ENCODE peak calls at places on chromosomes 7 and 10, in five cellular contexts. G, D, Q, A and J are unnamed samples.

GRCh38 chr10:15898046-15898445 is 37.7 kb upstream of the MINDY3 start:
- DNase-seq in G (no peak), D (peak), Q (no peak), A (peak), J (no peak)

GRCh38 chr7:37920619-37921339 is at the start of gene EPDR1:
- DNase-seq in G (peak), D (peak), Q (peak), A (no peak), J (peak)

GRCh38 chr10:93315261-93315660 is 166.9 kb downstream of the MYOF start:
- DNase-seq in G (no peak), D (peak), Q (no peak), A (no peak), J (no peak)

GRCh38 chr7:132049462-132050304 is 493.3 kb upstream of the PODXL start:
- DNase-seq in G (peak), D (peak), Q (peak), A (peak), J (no peak)

GRCh38 chr10:77531441-77532001 is 106.1 kb downstream of the KCNMA1 start:
- DNase-seq in G (no peak), D (peak), Q (no peak), A (peak), J (peak)

GRCh38 chr7:96184783-96185182 is 137.1 kb downstream of the SLC25A13 start:
- DNase-seq in G (no peak), D (no peak), Q (no peak), A (no peak), J (no peak)

GRCh38 chr10:48935141-48935540 is 4.5 kb downstream of the LRRC18 start:
- DNase-seq in G (no peak), D (peak), Q (no peak), A (no peak), J (no peak)

GRCh38 chr7:95686109-95686508 is 86.2 kb upstream of the DYNC1I1 start:
- DNase-seq in G (no peak), D (peak), Q (peak), A (peak), J (no peak)

GRCh38 chr7:30845426-30846135 is 66.1 kb upstream of the AQP1 start:
- DNase-seq in G (no peak), D (peak), Q (no peak), A (peak), J (no peak)

GRCh38 chr7:2937701-2938513 is 93.8 kb upstream of the GNA12 start:
- DNase-seq in G (no peak), D (no peak), Q (peak), A (no peak), J (no peak)

GRCh38 chr7:23438171-23438570 is 32.1 kb downstream of the IGF2BP3 start:
- DNase-seq in G (no peak), D (no peak), Q (no peak), A (peak), J (no peak)

GRCh38 chr7:47758546-47758945 is 176.6 kb upstream of the TNS3 start:
- DNase-seq in G (no peak), D (no peak), Q (no peak), A (peak), J (no peak)

GRCh38 chr10:71597821-71598498 is 121.6 kb downstream of the C10orf105 start:
- DNase-seq in G (no peak), D (peak), Q (no peak), A (no peak), J (no peak)